ENCODE peak calls at places on chromosome 6, in seven cellular contexts. Q is AG08396; H is iris pigment epithelial cell; C is T-helper 2 cell; G is effector CD8-positive, alpha-beta T cell; I is heart right ventricle; K is mammary epithelial cell. L is an unnamed sample.

GRCh38 chr6:105429676-105430075 is 26.8 kb upstream of the PREP start:
- DNase-seq in G (no peak), K (no peak), I (no peak), H (no peak), C (no peak), Q (peak), L (no peak)

GRCh38 chr6:11368760-11369159 is 136.3 kb upstream of the NEDD9 start:
- DNase-seq in K (peak), H (no peak), C (no peak), I (no peak), G (no peak), Q (no peak), L (no peak)

GRCh38 chr6:90846824-90847223 is 260.0 kb upstream of the MAP3K7 start:
- DNase-seq in I (no peak), K (peak), C (no peak), Q (no peak), G (no peak), H (peak), L (no peak)

GRCh38 chr6:161393839-161394364 is 120.0 kb upstream of the AGPAT4 start:
- DNase-seq in C (no peak), I (peak), H (peak), G (no peak), K (peak), Q (peak), L (peak)

GRCh38 chr6:3526962-3527796 is 70.3 kb upstream of the SLC22A23 start:
- DNase-seq in K (peak), I (no peak), Q (no peak), H (no peak), C (no peak), G (no peak), L (no peak)

GRCh38 chr6:137677714-137678113 is 183.5 kb upstream of the OLIG3 start:
- DNase-seq in K (no peak), G (no peak), I (no peak), Q (no peak), C (no peak), H (peak), L (no peak)

GRCh38 chr6:25279748-25280616 is 808 bp downstream of the CARMIL1 start:
- DNase-seq in H (no peak), G (no peak), K (peak), C (no peak), I (peak), Q (peak), L (no peak)

GRCh38 chr6:164243012-164243610 is 828.6 kb downstream of the QKI start:
- DNase-seq in Q (no peak), C (no peak), I (no peak), K (no peak), H (no peak), G (no peak), L (no peak)

GRCh38 chr6:148389086-148389485 is 46.4 kb downstream of the SASH1 start:
- DNase-seq in H (no peak), G (no peak), Q (no peak), K (no peak), I (no peak), C (no peak), L (no peak)

GRCh38 chr6:151352410-151353399 is 38.7 kb downstream of the ZBTB2 start:
- DNase-seq in Q (no peak), G (no peak), H (no peak), I (no peak), K (no peak), C (no peak), L (no peak)

GRCh38 chr6:52249078-52249477 is 4.8 kb upstream of the IL17F start:
- DNase-seq in I (no peak), H (no peak), K (no peak), C (no peak), Q (no peak), G (no peak), L (no peak)

GRCh38 chr6:154561750-154562149 is 51.3 kb upstream of the CNKSR3 start:
- DNase-seq in Q (no peak), K (no peak), G (no peak), I (no peak), C (no peak), H (no peak), L (no peak)

GRCh38 chr6:132814716-132815570 is 574 bp downstream of the RPS12 start:
- DNase-seq in I (peak), C (no peak), G (no peak), H (no peak), K (no peak), Q (no peak), L (peak)

GRCh38 chr6:21181866-21182265 is 411.7 kb upstream of the SOX4 start:
- DNase-seq in C (no peak), K (no peak), I (no peak), H (no peak), G (no peak), Q (no peak), L (no peak)

GRCh38 chr6:17768388-17768787 is 61.7 kb upstream of the NUP153 start:
- DNase-seq in G (no peak), C (no peak), H (peak), I (no peak), K (peak), Q (peak), L (peak)

GRCh38 chr6:15244605-15245360 is 1.1 kb upstream of the JARID2 start:
- DNase-seq in H (peak), Q (peak), K (peak), C (no peak), G (peak), I (peak), L (peak)

L was measured in NAMALWA.